ENCODE peak calls at places on chromosomes 12 and 14, in seven cellular contexts. Y is HCT116, K is ovary, H is uterus, I is stomach, N is esophagus muscularis mucosa, M is Peyer's patch. D is an unnamed sample.

GRCh38 chr12:68106660-68107059 is 52.9 kb downstream of the IFNG start:
- DNase-seq in H (no peak), M (no peak), N (no peak), K (no peak), Y (no peak), I (no peak), D (no peak)

GRCh38 chr12:67382206-67382871 is 113.2 kb downstream of the CAND1 start:
- DNase-seq in I (no peak), M (no peak), Y (no peak), K (no peak), H (no peak), N (no peak), D (no peak)

GRCh38 chr12:112025808-112026375 is 12.7 kb downstream of the ERP29 start:
- DNase-seq in Y (no peak), I (no peak), K (no peak), N (no peak), M (no peak), H (no peak), D (no peak)

GRCh38 chr12:83865431-83865830 is 1047.2 kb downstream of the SLC6A15 start:
- DNase-seq in K (no peak), I (no peak), M (no peak), Y (no peak), N (no peak), H (no peak), D (no peak)

GRCh38 chr14:89207925-89208328 is 209.1 kb downstream of the FOXN3 start:
- DNase-seq in I (no peak), M (no peak), K (no peak), N (no peak), Y (no peak), H (no peak), D (no peak)

GRCh38 chr12:67413577-67413976 is 144.4 kb downstream of the CAND1 start:
- DNase-seq in Y (no peak), M (no peak), N (no peak), I (no peak), H (no peak), K (no peak), D (no peak)

GRCh38 chr14:74463697-74464096 is 29.4 kb downstream of the NPC2 start:
- DNase-seq in N (no peak), K (no peak), Y (no peak), M (no peak), H (no peak), I (no peak), D (no peak)

GRCh38 chr12:57461326-57461903 is 1.8 kb downstream of the GLI1 start:
- DNase-seq in K (peak; percentile 78), M (peak; percentile 71), Y (no peak), H (peak; percentile 78), I (peak; percentile 46), N (no peak), D (peak; percentile 71)

GRCh38 chr12:32146074-32146873 is 39.6 kb downstream of the BICD1 start:
- DNase-seq in M (no peak), K (no peak), I (no peak), H (no peak), N (no peak), Y (no peak), D (no peak)

GRCh38 chr14:83463500-83464098 is 1929.9 kb upstream of the SEL1L start:
- DNase-seq in N (no peak), I (peak; percentile 29), M (no peak), H (no peak), K (no peak), Y (no peak), D (peak; percentile 26)

GRCh38 chr12:85301054-85301453 is 21.0 kb downstream of the ALX1 start:
- DNase-seq in I (no peak), Y (no peak), N (no peak), K (no peak), M (no peak), H (no peak), D (no peak)

GRCh38 chr14:71374989-71375388 is 467.7 kb downstream of the PCNX1 start:
- DNase-seq in M (no peak), I (no peak), K (no peak), H (no peak), Y (no peak), N (no peak), D (no peak)

GRCh38 chr14:71437870-71438269 is 494.4 kb upstream of the RGS6 start:
- DNase-seq in I (no peak), H (no peak), M (no peak), N (no peak), K (no peak), Y (no peak), D (no peak)

GRCh38 chr12:52278931-52279682 is 4.7 kb downstream of the KRT86 start:
- DNase-seq in N (peak; percentile 95), M (peak; percentile 85), I (peak; percentile 85), Y (peak; percentile 57), K (peak; percentile 84), H (peak; percentile 54), D (peak; percentile 80)

GRCh38 chr12:21627924-21628323 is 23.3 kb upstream of the GYS2 start:
- DNase-seq in N (no peak), Y (no peak), K (no peak), H (no peak), I (no peak), M (no peak), D (no peak)

GRCh38 chr12:120677765-120678473 is 9.0 kb upstream of the MLEC start:
- DNase-seq in I (no peak), H (peak; percentile 64), N (no peak), K (no peak), M (no peak), Y (no peak), D (no peak)

GRCh38 chr14:84042992-84043391 is 1487.0 kb upstream of the FLRT2 start:
- DNase-seq in M (no peak), N (no peak), I (no peak), Y (no peak), H (no peak), K (no peak), D (no peak)

GRCh38 chr12:64385468-64385867 is 5.1 kb downstream of the C12orf56 start:
- DNase-seq in Y (peak; percentile 47), K (no peak), I (no peak), H (no peak), N (no peak), M (no peak), D (no peak)

GRCh38 chr14:75471059-75471458 is 43.2 kb downstream of the JDP2 start:
- DNase-seq in K (no peak), I (peak; percentile 32), N (no peak), Y (no peak), M (no peak), H (no peak), D (no peak)

GRCh38 chr12:124613151-124613585 is 45.8 kb upstream of the NCOR2 start:
- DNase-seq in M (no peak), K (no peak), Y (no peak), N (no peak), I (peak; percentile 48), H (no peak), D (no peak)

DNA sequence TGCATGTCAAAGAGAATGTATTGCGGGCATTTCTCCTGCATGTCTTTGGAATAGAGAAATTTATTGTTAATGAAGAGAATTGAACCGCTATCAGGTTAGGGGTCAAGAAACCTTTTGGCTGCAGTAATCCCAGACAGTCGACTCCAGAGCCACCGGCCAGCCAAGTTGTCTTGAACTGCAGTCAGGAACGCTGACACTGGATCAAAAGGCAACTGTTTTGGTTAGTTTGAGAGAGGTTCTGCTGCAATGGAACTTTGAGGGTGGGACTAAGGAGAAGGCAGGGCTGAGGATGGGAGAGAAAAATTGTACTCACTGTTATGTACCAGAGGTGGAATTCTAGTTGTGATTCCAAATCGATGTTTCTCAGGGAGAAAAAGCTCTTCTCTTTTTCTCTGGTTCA is 28.2 kb downstream of the PPFIBP1 start:
- DNase-seq in H (no peak), N (no peak), M (no peak), Y (no peak), I (no peak), K (no peak), D (no peak)
- H3K4me1 ChIP-seq in H (peaks cover 20% of the 10 kb centered on the region), N (peaks cover 97% of the 10 kb centered on the region), M (no peaks in the 10 kb centered on the region), Y (peaks cover 90% of the 10 kb centered on the region), I (peaks cover 90% of the 10 kb centered on the region), K (peaks cover 42% of the 10 kb centered on the region), D (peaks cover 68% of the 10 kb centered on the region)

GRCh38 chr14:55139696-55140509 is 10.9 kb downstream of the LGALS3 start:
- DNase-seq in H (no peak), Y (no peak), N (no peak), K (no peak), I (no peak), M (no peak), D (no peak)
- TF ChIP-seq POLR2A in H (no peak), Y (no peak), N (no peak), K (no peak), I (no peak), M (no peak), D (no peak)

DNA sequence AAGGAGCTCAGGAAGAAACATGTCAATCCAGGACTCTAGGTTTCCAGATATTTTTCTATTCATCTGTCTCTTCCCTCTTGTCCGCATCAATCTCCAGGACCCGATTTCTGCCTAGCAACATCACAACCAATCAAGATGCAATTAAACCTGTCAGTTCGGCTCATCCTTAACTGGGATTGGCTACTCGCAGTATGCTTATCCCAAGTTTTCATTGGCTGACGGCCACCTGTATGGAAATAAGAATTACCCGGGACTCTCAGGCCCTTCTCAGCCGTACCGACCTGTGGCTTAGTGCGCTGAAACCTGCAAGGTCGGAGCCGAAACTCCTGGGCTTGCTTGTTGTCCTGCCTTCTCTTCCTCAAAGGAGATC is 20.4 kb upstream of the ATP5MC2 start:
- DNase-seq in Y (peak; percentile 95), N (no peak), M (peak; percentile 63), I (peak; percentile 86), K (no peak), H (peak; percentile 57), D (peak; percentile 86)
- H3K27ac ChIP-seq in Y (peak overlapping the region; percentile 11), N (no peak overlapping the region), M (no peak overlapping the region), I (no peak overlapping the region), K (no peak overlapping the region), H (no peak overlapping the region), D (no peak overlapping the region)

GRCh38 chr12:106956048-106956935 is 585 bp downstream of the TMEM263 start:
- DNase-seq in H (peak; percentile 76), M (peak; percentile 77), I (peak; percentile 67), N (no peak), K (peak; percentile 88), Y (peak; percentile 73), D (peak; percentile 67)

GRCh38 chr12:106953352-106954260 is 2.1 kb upstream of the TMEM263 start:
- DNase-seq in I (no peak), H (peak; percentile 21), M (no peak), Y (no peak), K (no peak), N (no peak), D (no peak)

GRCh38 chr12:106954462-106955376 is 988 bp upstream of the TMEM263 start:
- DNase-seq in N (no peak), K (peak; percentile 74), H (peak; percentile 55), M (peak; percentile 52), Y (no peak), I (no peak), D (peak; percentile 26)

GRCh38 chr12:106957617-106958016 is 1.9 kb downstream of the TMEM263 start:
- DNase-seq in H (no peak), N (no peak), I (no peak), Y (no peak), K (no peak), M (no peak), D (no peak)

DNA sequence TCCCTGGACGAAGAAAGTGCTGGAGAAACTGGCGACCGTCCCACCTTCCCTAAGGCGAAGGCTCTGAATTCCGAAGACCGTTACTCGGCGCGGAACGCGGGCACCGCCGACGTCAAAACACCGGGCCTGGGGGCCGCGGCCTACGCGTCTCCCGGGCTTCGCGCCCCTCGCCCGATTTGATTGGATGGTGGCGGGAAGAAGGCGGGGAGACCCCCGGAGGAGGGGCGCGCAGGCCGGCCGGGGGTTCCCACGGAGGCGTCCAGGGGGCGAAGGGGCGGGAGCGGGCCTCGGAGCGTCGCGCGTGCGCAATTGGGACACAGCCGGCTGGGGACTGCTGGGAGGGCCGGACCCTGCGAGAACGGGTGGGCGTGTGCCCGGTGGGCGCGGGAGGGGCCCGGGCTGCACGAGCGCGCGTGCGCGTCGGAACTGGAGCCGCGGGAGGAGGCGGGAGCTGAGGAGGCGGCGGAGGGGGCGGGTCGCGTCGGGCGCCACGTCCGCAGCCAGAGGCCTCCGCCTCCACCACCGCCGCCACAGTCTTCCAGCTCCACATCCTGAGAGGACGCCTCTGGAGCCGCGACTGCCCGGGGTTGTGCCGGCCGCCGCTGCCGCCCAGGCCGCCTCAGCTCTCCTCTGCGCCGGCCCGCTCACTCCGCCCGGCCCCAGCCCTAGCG is at the start of gene TMEM263:
- DNase-seq in Y (peak; percentile 45), K (peak; percentile 98), N (peak; percentile 97), I (peak; percentile 90), H (peak; percentile 95), M (peak; percentile 89), D (peak; percentile 99)
- H3K4me1 ChIP-seq in Y (peaks cover 29% of the 10 kb centered on the region), K (peaks cover 2% of the 10 kb centered on the region), N (peaks cover 43% of the 10 kb centered on the region), I (peaks cover 54% of the 10 kb centered on the region), H (no peaks in the 10 kb centered on the region), M (peaks cover 5% of the 10 kb centered on the region), D (peaks cover 22% of the 10 kb centered on the region)